ENCODE peak calls at places on chromosome 12, in four cellular contexts. Y is AG10803, Q is ascending aorta, B is SJCRH30. J is an unnamed sample.

GRCh38 chr12:50039151-50039835 is 14.0 kb upstream of the RACGAP1 start:
- DNase-seq in Y (peak; percentile 64), Q (peak; percentile 87), B (peak; percentile 94), J (peak; percentile 26)

GRCh38 chr12:132435486-132436187 is 54.3 kb upstream of the FBRSL1 start:
- DNase-seq in Y (no peak), Q (no peak), B (no peak), J (no peak)

GRCh38 chr12:100473050-100473715 is 483 bp upstream of the NR1H4 start:
- DNase-seq in Y (no peak), Q (no peak), B (no peak), J (no peak)

GRCh38 chr12:32252199-32253073 is 145.8 kb downstream of the BICD1 start:
- DNase-seq in Y (no peak), Q (no peak), B (no peak), J (no peak)

GRCh38 chr12:110600254-110600653 is 13.7 kb upstream of the TCTN1 start:
- DNase-seq in Y (peak; percentile 75), Q (no peak), B (peak; percentile 42), J (no peak)

GRCh38 chr12:105220150-105220928 is 15.6 kb downstream of the APPL2 start:
- DNase-seq in Y (no peak), Q (no peak), B (no peak), J (no peak)

GRCh38 chr12:32535260-32535999 is 136.1 kb downstream of the FGD4 start:
- DNase-seq in Y (peak; percentile 69), Q (peak; percentile 89), B (peak; percentile 90), J (no peak)

GRCh38 chr12:125100551-125101434 is 35.6 kb downstream of the AACS start:
- DNase-seq in Y (no peak), Q (no peak), B (no peak), J (no peak)

GRCh38 chr12:9047105-9047504 is 57.8 kb downstream of the KLRG1 start:
- DNase-seq in Y (no peak), Q (no peak), B (no peak), J (no peak)

GRCh38 chr12:27176765-27177164 is 67.3 kb upstream of the STK38L start:
- DNase-seq in Y (peak; percentile 65), Q (no peak), B (no peak), J (peak; percentile 75)

GRCh38 chr12:113161415-113162016 is 12.0 kb downstream of the CFAP73 start:
- DNase-seq in Y (no peak), Q (no peak), B (peak; percentile 48), J (no peak)

GRCh38 chr12:127125607-127126259 is 1141.2 kb upstream of the TMEM132C start:
- DNase-seq in Y (peak; percentile 63), Q (no peak), B (no peak), J (peak; percentile 69)

GRCh38 chr12:30694971-30695326 is 720 bp downstream of the IPO8 start:
- DNase-seq in Y (peak; percentile 28), Q (peak; percentile 72), B (peak; percentile 60), J (no peak)

GRCh38 chr12:94272280-94272679 is 123.9 kb downstream of the PLXNC1 start:
- DNase-seq in Y (no peak), Q (no peak), B (no peak), J (no peak)

GRCh38 chr12:104877107-104877705 is 80.9 kb downstream of the SLC41A2 start:
- DNase-seq in Y (peak; percentile 49), Q (no peak), B (peak; percentile 59), J (no peak)

GRCh38 chr12:52130695-52131094 is 51.2 kb downstream of the SMIM41 start:
- DNase-seq in Y (no peak), Q (no peak), B (no peak), J (no peak)

GRCh38 chr12:108854055-108854452 is 3.3 kb downstream of the SSH1 start:
- DNase-seq in Y (peak; percentile 95), Q (peak; percentile 91), B (no peak), J (peak; percentile 90)

GRCh38 chr12:75863475-75863874 is 168.1 kb downstream of the PHLDA1 start:
- DNase-seq in Y (no peak), Q (no peak), B (no peak), J (no peak)

GRCh38 chr12:64009321-64010068 is 165.0 kb downstream of the SRGAP1 start:
- DNase-seq in Y (no peak), Q (no peak), B (no peak), J (no peak)

GRCh38 chr12:27220057-27220987 is 23.8 kb upstream of the STK38L start:
- DNase-seq in Y (peak; percentile 26), Q (no peak), B (no peak), J (no peak)

GRCh38 chr12:13007496-13008233 is 7.6 kb upstream of the HEBP1 start:
- DNase-seq in Y (no peak), Q (no peak), B (no peak), J (no peak)

GRCh38 chr12:23847857-23848256 is 101.6 kb downstream of the SOX5 start:
- DNase-seq in Y (no peak), Q (no peak), B (no peak), J (no peak)

GRCh38 chr12:127239781-127240180 is 1027.2 kb upstream of the TMEM132C start:
- DNase-seq in Y (no peak), Q (no peak), B (no peak), J (no peak)

GRCh38 chr12:131051155-131051473 is 97.4 kb downstream of the ADGRD1 start:
- DNase-seq in Y (no peak), Q (no peak), B (no peak), J (no peak)

GRCh38 chr12:1882850-1883470 is 35.5 kb downstream of the CACNA2D4 start:
- DNase-seq in Y (no peak), Q (no peak), B (no peak), J (no peak)

GRCh38 chr12:80411787-80412186 is 32.2 kb upstream of the PTPRQ start:
- DNase-seq in Y (no peak), Q (no peak), B (no peak), J (no peak)
- H3K4me3 ChIP-seq in Y (no peak overlapping the region), Q (no peak overlapping the region), B (no peak overlapping the region), J (no peak overlapping the region)

DNA sequence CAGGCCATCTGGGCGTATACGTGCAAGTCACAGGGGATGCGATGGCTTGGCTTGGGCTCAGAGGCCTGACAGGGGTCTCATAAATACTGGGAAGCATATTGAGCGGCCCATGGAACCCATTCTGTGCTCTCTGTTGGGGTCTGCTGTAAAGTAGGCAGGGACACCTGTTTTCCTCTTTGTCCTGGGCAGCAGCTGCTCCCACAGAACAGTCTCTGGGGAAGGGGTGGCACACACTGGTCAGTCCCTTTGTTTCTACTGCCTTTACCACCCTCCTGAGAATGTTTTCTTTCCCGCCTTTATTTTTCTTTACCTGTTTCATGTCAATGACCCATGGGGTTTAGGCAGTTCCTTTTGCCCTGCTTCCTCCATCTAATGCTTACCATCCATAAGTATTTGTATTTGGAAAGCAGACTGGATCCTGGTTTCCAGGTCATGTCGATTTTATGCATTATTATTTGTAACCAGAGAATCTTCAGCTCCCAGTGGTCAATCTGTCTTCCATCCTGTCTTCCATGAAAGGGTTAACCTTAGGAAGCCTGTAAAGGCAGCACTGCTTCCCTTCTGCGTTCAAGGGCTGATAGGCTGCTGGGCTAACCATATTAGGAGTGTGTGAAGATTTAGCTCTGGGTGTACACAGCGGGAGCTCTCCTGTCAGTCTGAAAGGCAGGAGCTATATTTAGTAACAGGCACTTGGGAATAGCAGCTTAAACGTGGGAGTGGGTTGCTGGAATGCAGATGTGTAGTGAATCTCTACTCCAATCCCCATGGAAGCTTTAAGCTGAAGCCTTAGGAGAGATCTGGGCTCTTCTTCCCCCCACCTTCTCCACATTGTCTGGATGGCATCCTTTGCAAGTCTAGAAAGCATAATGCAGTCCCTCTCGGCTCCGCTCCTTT is 124.0 kb downstream of the DYRK2 start:
- DNase-seq in Y (peak; percentile 18), Q (no peak), B (peak; percentile 77), J (peak; percentile 60)
- H3K4me3 ChIP-seq in Y (no peak overlapping the region), Q (peak overlapping the region; percentile 28), B (peak overlapping the region; percentile 13), J (no peak overlapping the region)

GRCh38 chr12:3275171-3276041 is 198.2 kb downstream of the TSPAN9 start:
- DNase-seq in Y (peak; percentile 56), Q (peak; percentile 88), B (peak; percentile 83), J (no peak)
- H3K4me3 ChIP-seq in Y (no peak overlapping the region), Q (no peak overlapping the region), B (no peak overlapping the region), J (no peak overlapping the region)

GRCh38 chr12:120851444-120851843 is 52.7 kb downstream of the SPPL3 start:
- DNase-seq in Y (no peak), Q (no peak), B (no peak), J (no peak)

GRCh38 chr12:120849765-120850164 is 54.4 kb downstream of the SPPL3 start:
- DNase-seq in Y (no peak), Q (no peak), B (peak; percentile 46), J (no peak)

GRCh38 chr12:120853188-120853587 is 51.0 kb downstream of the SPPL3 start:
- DNase-seq in Y (peak; percentile 21), Q (no peak), B (no peak), J (no peak)

GRCh38 chr12:120854804-120855203 is 49.4 kb downstream of the SPPL3 start:
- DNase-seq in Y (no peak), Q (no peak), B (no peak), J (no peak)

DNA sequence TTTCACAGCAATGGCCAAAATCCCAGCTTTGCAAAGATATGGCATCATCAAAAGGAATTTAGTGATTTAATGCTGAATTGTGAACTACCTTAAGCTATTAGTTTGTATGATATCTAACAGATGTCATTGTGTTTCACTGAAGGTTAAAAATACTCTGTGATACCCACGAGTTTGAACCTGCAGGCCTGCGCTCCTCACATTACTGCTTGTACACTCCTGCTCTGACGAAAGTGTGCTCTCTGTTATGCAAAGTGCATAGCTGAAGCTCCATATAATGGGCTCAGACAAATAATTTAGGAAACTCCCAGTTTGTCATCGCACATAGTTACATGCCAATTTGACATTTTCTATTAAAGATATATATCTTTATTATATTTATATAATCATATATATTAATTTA is 52.2 kb downstream of the SPPL3 start:
- DNase-seq in Y (no peak), Q (no peak), B (no peak), J (no peak)
- H3K4me3 ChIP-seq in Y (no peak overlapping the region), Q (no peak overlapping the region), B (no peak overlapping the region), J (no peak overlapping the region)

GRCh38 chr12:6823161-6824084 is 1.8 kb downstream of the GPR162 start:
- DNase-seq in Y (no peak), Q (no peak), B (no peak), J (no peak)
- H3K4me3 ChIP-seq in Y (no peak overlapping the region), Q (no peak overlapping the region), B (no peak overlapping the region), J (no peak overlapping the region)

DNA sequence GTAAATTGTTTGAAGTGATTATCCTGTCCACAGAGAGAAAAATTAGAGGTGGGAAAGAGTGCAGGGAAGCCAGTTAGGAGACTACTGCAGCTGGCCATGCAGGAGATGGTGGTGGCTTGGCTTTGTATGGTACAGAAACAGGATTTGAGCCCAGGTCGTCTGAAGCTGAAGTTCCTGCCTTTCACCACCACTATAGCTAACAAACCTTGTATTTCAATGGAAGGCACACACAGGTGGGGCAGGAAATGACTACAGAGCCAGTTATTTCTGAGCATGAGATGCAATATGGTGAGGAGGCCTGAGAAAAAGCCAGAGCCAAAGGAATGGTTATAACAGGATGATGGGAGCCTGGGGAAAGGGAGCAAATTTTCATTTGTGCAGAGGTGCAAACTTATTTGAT is 103.9 kb downstream of the BTG1 start:
- DNase-seq in Y (no peak), Q (no peak), B (no peak), J (no peak)
- H3K4me3 ChIP-seq in Y (no peak overlapping the region), Q (no peak overlapping the region), B (no peak overlapping the region), J (no peak overlapping the region)

GRCh38 chr12:120649442-120650248 is 9.2 kb downstream of the CABP1 start:
- DNase-seq in Y (no peak), Q (no peak), B (peak; percentile 77), J (no peak)
- H3K4me3 ChIP-seq in Y (no peak overlapping the region), Q (peak overlapping the region; percentile 65), B (peak overlapping the region; percentile 50), J (peak overlapping the region; percentile 48)

DNA sequence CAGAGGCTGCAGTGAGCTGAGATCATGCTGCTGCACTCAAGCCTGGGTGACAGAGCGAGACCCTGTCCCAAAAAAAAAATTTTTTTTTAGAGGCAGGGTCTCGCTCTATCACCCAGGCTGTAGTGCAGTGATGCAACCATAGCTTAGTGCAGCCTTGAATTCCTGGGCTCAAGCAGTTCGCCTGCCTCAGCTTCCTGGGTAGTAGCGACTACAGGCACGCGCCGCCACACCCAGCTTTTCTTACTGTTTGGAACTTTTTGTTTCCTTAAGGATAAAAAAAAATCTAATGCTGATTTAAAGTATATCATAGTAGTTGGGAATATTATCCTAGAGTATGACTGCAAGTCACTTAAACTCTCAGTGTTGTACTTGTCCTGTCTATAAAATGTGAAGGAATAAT is 7.2 kb downstream of the TMEM19 start:
- DNase-seq in Y (no peak), Q (no peak), B (no peak), J (no peak)
- H3K4me3 ChIP-seq in Y (no peak overlapping the region), Q (no peak overlapping the region), B (no peak overlapping the region), J (no peak overlapping the region)

J was measured in skeletal muscle cell.